ENCODE peak calls at places on chromosomes 12 and 14, in four cellular contexts. One of them, this sample, is unnamed.

GRCh38 chr14:53938126-53938671 is 18.4 kb downstream of the BMP4 start:
- DNase-seq in K562: no peak
- DNase-seq in HepG2: no peak
- DNase-seq in GM12878: no peak
- DNase-seq in this sample: no peak

GRCh38 chr14:69079188-69079742 is 73.7 kb downstream of the DCAF5 start:
- DNase-seq in HepG2: no peak
- DNase-seq in GM12878: no peak
- DNase-seq in K562: no peak
- DNase-seq in this sample: no peak

GRCh38 chr12:32889073-32889760 is 7.4 kb downstream of the PKP2 start:
- DNase-seq in K562: no peak
- DNase-seq in HepG2: no peak
- DNase-seq in GM12878: no peak
- DNase-seq in this sample: no peak

GRCh38 chr12:22287776-22288621 is 46.5 kb downstream of the ST8SIA1 start:
- DNase-seq in GM12878: no peak
- DNase-seq in K562: no peak
- DNase-seq in HepG2: no peak
- DNase-seq in this sample: peak; percentile 26

GRCh38 chr12:124411291-124411878 is 116.5 kb downstream of the RFLNA start:
- DNase-seq in GM12878: no peak
- DNase-seq in K562: no peak
- DNase-seq in HepG2: no peak
- DNase-seq in this sample: no peak

GRCh38 chr14:75811862-75812505 is 150.9 kb downstream of the TTLL5 start:
- DNase-seq in K562: no peak
- DNase-seq in GM12878: no peak
- DNase-seq in HepG2: no peak
- DNase-seq in this sample: no peak

GRCh38 chr14:76232782-76233181 is 81.1 kb downstream of the GPATCH2L start:
- DNase-seq in GM12878: no peak
- DNase-seq in HepG2: peak; percentile 50
- DNase-seq in K562: no peak
- DNase-seq in this sample: no peak

GRCh38 chr12:116803018-116803736 is 65.1 kb downstream of the RNFT2 start:
- DNase-seq in HepG2: no peak
- DNase-seq in K562: no peak
- DNase-seq in GM12878: no peak
- DNase-seq in this sample: no peak

GRCh38 chr12:96889273-96889933 is 17.7 kb upstream of the NEDD1 start:
- DNase-seq in K562: no peak
- DNase-seq in GM12878: no peak
- DNase-seq in HepG2: no peak
- DNase-seq in this sample: no peak

GRCh38 chr14:26394114-26394855 is 203.5 kb downstream of the NOVA1 start:
- DNase-seq in K562: no peak
- DNase-seq in GM12878: no peak
- DNase-seq in HepG2: no peak
- DNase-seq in this sample: no peak

GRCh38 chr12:131808744-131809371 is 19.3 kb upstream of the MMP17 start:
- DNase-seq in HepG2: no peak
- DNase-seq in K562: no peak
- DNase-seq in GM12878: peak; percentile 7
- DNase-seq in this sample: no peak

GRCh38 chr12:97386133-97386581 is 76.4 kb upstream of the RMST start:
- DNase-seq in HepG2: peak; percentile 21
- DNase-seq in GM12878: no peak
- DNase-seq in K562: no peak
- DNase-seq in this sample: no peak

GRCh38 chr14:46653031-46653775 is 1.6 kb upstream of the RPL10L start:
- DNase-seq in HepG2: no peak
- DNase-seq in GM12878: no peak
- DNase-seq in K562: no peak
- DNase-seq in this sample: no peak

GRCh38 chr12:54853933-54854538 is at the start of gene MUCL1:
- DNase-seq in HepG2: peak; percentile 48
- DNase-seq in GM12878: peak; percentile 28
- DNase-seq in K562: peak; percentile 69
- DNase-seq in this sample: peak; percentile 78

GRCh38 chr12:47408171-47408871 is 297.5 kb downstream of the RPAP3 start:
- DNase-seq in K562: peak; percentile 52
- DNase-seq in HepG2: peak; percentile 6
- DNase-seq in GM12878: peak; percentile 40
- DNase-seq in this sample: peak; percentile 34

DNA sequence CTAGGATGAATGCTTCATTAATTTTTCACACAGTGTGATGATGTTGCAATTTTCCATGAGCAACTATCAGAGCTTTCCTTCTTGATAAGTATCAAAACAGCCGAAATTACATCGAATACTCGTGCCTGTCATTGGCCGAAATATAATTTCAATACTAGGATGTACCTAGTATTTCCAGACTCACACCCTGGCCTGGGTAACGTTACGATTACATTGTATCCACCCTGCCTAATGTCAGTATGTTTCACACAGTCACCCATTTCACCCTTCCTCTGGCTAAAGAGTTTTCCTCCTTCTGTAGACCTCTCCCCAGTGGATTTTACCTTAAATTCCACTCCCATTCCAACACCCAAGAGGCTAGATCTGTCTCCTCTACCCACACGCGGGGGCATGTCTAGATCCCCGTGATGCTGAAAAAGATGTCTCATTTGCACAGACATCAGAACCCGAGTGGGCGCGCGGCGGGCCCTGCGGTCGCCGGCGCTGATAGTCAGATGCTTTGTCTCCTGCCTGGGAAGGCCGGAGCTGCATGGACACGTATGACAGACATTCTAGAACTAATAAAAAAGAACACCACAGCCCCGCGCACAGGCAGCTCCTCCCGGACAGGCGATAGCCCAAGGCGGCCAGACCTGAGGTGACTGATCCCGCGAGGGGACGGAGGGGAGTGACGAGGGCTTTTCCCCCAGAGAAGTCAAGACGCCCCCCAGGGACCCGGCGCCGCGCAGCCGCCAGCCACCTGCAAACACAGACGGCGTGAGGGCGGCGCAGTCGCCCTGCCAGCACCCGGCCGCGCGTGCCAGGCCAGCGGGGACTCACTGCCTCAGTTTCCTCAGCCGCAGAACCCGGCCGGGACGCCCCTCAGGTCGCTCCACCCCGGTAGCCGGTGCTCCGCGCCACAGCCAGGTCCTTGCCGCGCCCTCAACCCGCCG is 691 bp downstream of the KIF21A start:
- DNase-seq in K562: peak; percentile 73
- DNase-seq in HepG2: peak; percentile 39
- DNase-seq in GM12878: no peak
- DNase-seq in this sample: peak; percentile 38
- TF ChIP-seq CREB1 in K562: no peak
- TF ChIP-seq CREB1 in HepG2: no peak
- TF ChIP-seq CREB1 in GM12878: no peak
- TF ChIP-seq CREB1 in this sample: no peak

GRCh38 chr12:50537538-50537919 is 32.7 kb downstream of the DIP2B start:
- DNase-seq in HepG2: no peak
- DNase-seq in GM12878: no peak
- DNase-seq in K562: no peak
- DNase-seq in this sample: no peak
- TF ChIP-seq ESRRA in HepG2: no peak
- TF ChIP-seq ESRRA in GM12878: no peak
- TF ChIP-seq ESRRA in K562: no peak
- TF ChIP-seq ESRRA in this sample: no peak

GRCh38 chr14:100011568-100012325 is 53.5 kb upstream of the EVL start:
- DNase-seq in K562: no peak
- DNase-seq in HepG2: no peak
- DNase-seq in GM12878: no peak
- DNase-seq in this sample: no peak

GRCh38 chr14:100015251-100015655 is 50.0 kb upstream of the EVL start:
- DNase-seq in HepG2: no peak
- DNase-seq in GM12878: peak; percentile 54
- DNase-seq in K562: peak; percentile 70
- DNase-seq in this sample: no peak

GRCh38 chr14:100010679-100011078 is 54.5 kb upstream of the EVL start:
- DNase-seq in HepG2: no peak
- DNase-seq in K562: no peak
- DNase-seq in GM12878: no peak
- DNase-seq in this sample: no peak

GRCh38 chr14:100012928-100013327 is 52.3 kb upstream of the EVL start:
- DNase-seq in HepG2: no peak
- DNase-seq in GM12878: no peak
- DNase-seq in K562: no peak
- DNase-seq in this sample: no peak

GRCh38 chr14:100012478-100012925 is 52.7 kb upstream of the EVL start:
- DNase-seq in K562: no peak
- DNase-seq in HepG2: no peak
- DNase-seq in GM12878: peak; percentile 24
- DNase-seq in this sample: no peak
- TF ChIP-seq CREB1 in K562: no peak
- TF ChIP-seq CREB1 in HepG2: no peak
- TF ChIP-seq CREB1 in GM12878: no peak
- TF ChIP-seq CREB1 in this sample: no peak

GRCh38 chr12:121144416-121144914 is 11.8 kb downstream of the P2RX7 start:
- DNase-seq in HepG2: no peak
- DNase-seq in GM12878: no peak
- DNase-seq in K562: no peak
- DNase-seq in this sample: no peak
- TF ChIP-seq ESRRA in HepG2: no peak
- TF ChIP-seq ESRRA in GM12878: no peak
- TF ChIP-seq ESRRA in K562: peak; percentile 31
- TF ChIP-seq ESRRA in this sample: no peak